ENCODE peak calls at places on chromosomes 11 and 22, in six cellular contexts. K is mammary epithelial cell; P is heart left ventricle; X is keratinocyte; N is CD8-positive, alpha-beta T cell; G is adrenal gland. S is an unnamed sample.

GRCh38 chr11:14972581-14973490 is 685 bp upstream of the CALCA start:
- DNase-seq in K (no peak), P (no peak), X (no peak), N (no peak), G (no peak), S (no peak)

GRCh38 chr11:63804259-63804658 is 9.0 kb upstream of the SPINDOC start:
- DNase-seq in K (peak; percentile 68), P (no peak), X (peak; percentile 23), N (no peak), G (no peak), S (no peak)

GRCh38 chr11:83612891-83613766 is 327.0 kb upstream of the CCDC90B start:
- DNase-seq in K (no peak), P (no peak), X (no peak), N (no peak), G (no peak), S (peak; percentile 39)

GRCh38 chr11:124837491-124837856 is 27.8 kb upstream of the ROBO3 start:
- DNase-seq in K (peak; percentile 71), P (no peak), X (peak; percentile 66), N (no peak), G (no peak), S (peak; percentile 23)

GRCh38 chr11:6693342-6694228 is 10.4 kb upstream of the MRPL17 start:
- DNase-seq in K (peak; percentile 91), P (peak; percentile 36), X (peak; percentile 72), N (no peak), G (peak; percentile 72), S (no peak)

GRCh38 chr11:109421981-109422590 is at the start of gene C11orf87:
- DNase-seq in K (no peak), P (no peak), X (no peak), N (no peak), G (peak; percentile 57), S (no peak)

GRCh38 chr22:35842954-35843353 is 125.3 kb downstream of the APOL5 start:
- DNase-seq in K (peak; percentile 33), P (no peak), X (no peak), N (no peak), G (peak; percentile 76), S (peak; percentile 56)

GRCh38 chr11:60810151-60810550 is 25.0 kb downstream of the MS4A10 start:
- DNase-seq in K (no peak), P (no peak), X (no peak), N (no peak), G (no peak), S (no peak)

GRCh38 chr11:2132874-2133480 is 6.2 kb downstream of the IGF2 start:
- DNase-seq in K (no peak), P (no peak), X (no peak), N (no peak), G (peak; percentile 52), S (no peak)

GRCh38 chr22:44801476-44801875 is 49.1 kb downstream of the ARHGAP8 start:
- DNase-seq in K (no peak), P (no peak), X (no peak), N (no peak), G (no peak), S (no peak)

GRCh38 chr11:68579455-68579854 is 104.9 kb upstream of the GAL start:
- DNase-seq in K (no peak), P (no peak), X (no peak), N (no peak), G (no peak), S (no peak)

GRCh38 chr22:24727218-24727851 is 47.2 kb downstream of the PIWIL3 start:
- DNase-seq in K (peak; percentile 82), P (peak; percentile 66), X (no peak), N (no peak), G (no peak), S (peak; percentile 59)

GRCh38 chr11:93236741-93237675 is 39.2 kb upstream of the SLC36A4 start:
- DNase-seq in K (peak; percentile 8), P (no peak), X (no peak), N (no peak), G (peak; percentile 73), S (peak; percentile 30)

GRCh38 chr11:3105791-3106735 is 48.8 kb upstream of the CARS1 start:
- DNase-seq in K (no peak), P (no peak), X (no peak), N (no peak), G (peak; percentile 21), S (no peak)

GRCh38 chr22:18060646-18061620 is 16.9 kb upstream of the PEX26 start:
- DNase-seq in K (peak; percentile 90), P (no peak), X (no peak), N (no peak), G (no peak), S (no peak)

GRCh38 chr11:66674964-66675602 is 2.6 kb downstream of the RBM4B start:
- DNase-seq in K (no peak), P (no peak), X (no peak), N (no peak), G (no peak), S (no peak)

GRCh38 chr11:32870676-32871075 is 21.9 kb upstream of the QSER1 start:
- DNase-seq in K (no peak), P (no peak), X (no peak), N (peak; percentile 52), G (no peak), S (peak; percentile 8)

GRCh38 chr22:26797910-26798309 is 140.5 kb downstream of the MIAT start:
- DNase-seq in K (no peak), P (no peak), X (no peak), N (no peak), G (no peak), S (no peak)

GRCh38 chr11:71284525-71285092 is 32.2 kb upstream of the SHANK2 start:
- DNase-seq in K (no peak), P (no peak), X (no peak), N (peak; percentile 35), G (no peak), S (no peak)

GRCh38 chr11:117919326-117920275 is 9.6 kb downstream of the TMPRSS13 start:
- DNase-seq in K (peak; percentile 27), P (no peak), X (no peak), N (no peak), G (no peak), S (peak; percentile 89)

GRCh38 chr11:7143908-7144307 is 55.1 kb downstream of the RBMXL2 start:
- DNase-seq in K (peak; percentile 6), P (no peak), X (no peak), N (no peak), G (no peak), S (no peak)

GRCh38 chr11:115462004-115462541 is 42.1 kb downstream of the CADM1 start:
- DNase-seq in K (no peak), P (peak; percentile 5), X (no peak), N (no peak), G (peak; percentile 73), S (no peak)

DNA sequence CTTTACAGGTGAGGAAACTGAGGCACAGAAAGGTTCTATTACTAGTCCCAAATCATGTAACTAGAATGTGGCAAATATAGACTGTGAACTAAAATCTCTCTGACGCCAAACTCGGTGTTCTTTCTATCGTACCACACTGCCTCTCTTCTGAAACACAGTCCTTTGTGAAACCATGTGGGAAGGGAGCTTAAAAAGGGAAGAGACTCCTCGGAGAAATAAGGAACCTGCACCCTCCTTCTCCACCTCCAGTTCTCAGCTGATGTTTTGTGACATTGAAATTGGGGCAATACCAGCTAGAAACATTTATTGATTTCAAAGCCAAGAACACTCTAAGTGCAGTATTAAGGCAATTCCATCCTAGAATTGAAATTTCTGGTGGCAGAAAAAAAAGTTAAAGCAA is 76.4 kb upstream of the DRD2 start:
- DNase-seq in K (no peak), P (no peak), X (no peak), N (no peak), G (no peak), S (no peak)
- H3K27ac ChIP-seq in K (no peak overlapping the region), P (no peak overlapping the region), X (no peak overlapping the region), N (no peak overlapping the region), G (no peak overlapping the region), S (no peak overlapping the region)

GRCh38 chr11:76256448-76256847 is 50.1 kb upstream of the WNT11 start:
- DNase-seq in K (no peak), P (no peak), X (no peak), N (no peak), G (no peak), S (no peak)

GRCh38 chr11:76253416-76253815 is 47.1 kb upstream of the WNT11 start:
- DNase-seq in K (no peak), P (no peak), X (no peak), N (no peak), G (no peak), S (no peak)

GRCh38 chr11:76259299-76259908 is 53.1 kb upstream of the WNT11 start:
- DNase-seq in K (no peak), P (no peak), X (no peak), N (no peak), G (no peak), S (no peak)

GRCh38 chr11:76260296-76260695 is 54.0 kb upstream of the WNT11 start:
- DNase-seq in K (no peak), P (no peak), X (no peak), N (no peak), G (no peak), S (no peak)

GRCh38 chr11:76257040-76257730 is 50.9 kb upstream of the WNT11 start:
- DNase-seq in K (no peak), P (no peak), X (no peak), N (no peak), G (no peak), S (no peak)
- H3K27me3 ChIP-seq in K (no peaks in the 10 kb centered on the region), P (no peaks in the 10 kb centered on the region), X (peaks cover 22% of the 10 kb centered on the region), N (no peaks in the 10 kb centered on the region), G (no peaks in the 10 kb centered on the region), S (no peaks in the 10 kb centered on the region)

DNA sequence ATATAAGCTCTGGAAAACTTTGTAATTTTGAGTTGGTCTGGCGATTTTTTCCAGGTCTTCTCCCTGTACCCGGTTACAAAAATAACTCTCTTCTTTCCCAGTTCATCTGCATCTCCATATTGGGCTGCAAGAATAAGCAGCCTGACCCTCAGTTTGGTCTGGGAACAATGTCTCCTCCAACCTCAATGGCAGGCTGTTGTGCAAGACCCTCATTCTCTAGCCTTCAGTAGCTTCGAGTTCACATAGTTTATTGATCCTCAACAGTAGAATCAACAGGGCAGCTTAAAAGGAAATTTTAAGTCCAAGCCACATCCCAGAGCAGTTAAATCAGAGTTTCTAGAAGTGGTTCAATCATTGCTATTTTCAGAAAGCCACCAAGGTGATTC is 35.3 kb downstream of the TMPRSS5 start:
- DNase-seq in K (no peak), P (no peak), X (no peak), N (no peak), G (no peak), S (no peak)
- H3K27ac ChIP-seq in K (no peak overlapping the region), P (no peak overlapping the region), X (no peak overlapping the region), N (no peak overlapping the region), G (no peak overlapping the region), S (no peak overlapping the region)

GRCh38 chr11:114237321-114238280 is 58.6 kb upstream of the NNMT start:
- DNase-seq in K (no peak), P (no peak), X (no peak), N (no peak), G (no peak), S (no peak)
- H3K27me3 ChIP-seq in K (no peaks in the 10 kb centered on the region), P (no peaks in the 10 kb centered on the region), X (peaks cover 9% of the 10 kb centered on the region), N (no peaks in the 10 kb centered on the region), G (no peaks in the 10 kb centered on the region), S (no peaks in the 10 kb centered on the region)

GRCh38 chr11:18804621-18805020 is 13.0 kb upstream of the PTPN5 start:
- DNase-seq in K (peak; percentile 65), P (no peak), X (no peak), N (no peak), G (no peak), S (no peak)
- H3K27ac ChIP-seq in K (no peak overlapping the region), P (no peak overlapping the region), X (no peak overlapping the region), N (no peak overlapping the region), G (no peak overlapping the region), S (no peak overlapping the region)

GRCh38 chr22:37074537-37074936 is 23.0 kb downstream of the KCTD17 start:
- DNase-seq in K (no peak), P (no peak), X (no peak), N (no peak), G (no peak), S (no peak)
- H3K27me3 ChIP-seq in K (no peaks in the 10 kb centered on the region), P (peaks cover 6% of the 10 kb centered on the region), X (peaks cover 11% of the 10 kb centered on the region), N (no peaks in the 10 kb centered on the region), G (peaks cover 5% of the 10 kb centered on the region), S (no peaks in the 10 kb centered on the region)

GRCh38 chr11:10655931-10656576 is 37.5 kb downstream of the IRAG1 start:
- DNase-seq in K (no peak), P (no peak), X (no peak), N (no peak), G (no peak), S (no peak)
- H3K27ac ChIP-seq in K (no peak overlapping the region), P (peak overlapping the region; percentile 60), X (no peak overlapping the region), N (no peak overlapping the region), G (peak overlapping the region; percentile 96), S (no peak overlapping the region)

S was measured in thyroid gland.